ENCODE peak calls at places on chromosome 3, in six cellular contexts. H is stomach, Q is IMR-90, U is keratinocyte, X is RWPE1, C is esophagus squamous epithelium. Y is an unnamed sample.

GRCh38 chr3:36380171-36381031 is at the start of gene STAC:
- DNase-seq in Q (no peak), C (no peak), X (no peak), U (no peak), H (no peak), Y (no peak)

GRCh38 chr3:2343031-2343682 is 244.5 kb downstream of the CNTN4 start:
- DNase-seq in X (no peak), H (no peak), C (no peak), Q (no peak), U (no peak), Y (no peak)

GRCh38 chr3:160973067-160973466 is 132.1 kb downstream of the B3GALNT1 start:
- DNase-seq in H (no peak), Q (no peak), U (no peak), C (no peak), X (no peak), Y (no peak)

GRCh38 chr3:124780356-124780755 is 50.1 kb downstream of the UMPS start:
- DNase-seq in Q (peak), X (no peak), U (no peak), H (no peak), C (no peak), Y (no peak)

GRCh38 chr3:73398084-73398483 is 226.7 kb downstream of the PDZRN3 start:
- DNase-seq in Q (no peak), X (no peak), U (no peak), C (no peak), H (no peak), Y (no peak)

GRCh38 chr3:196274585-196274984 is 12.9 kb downstream of the PCYT1A start:
- DNase-seq in C (no peak), H (no peak), U (no peak), Q (peak), X (no peak), Y (no peak)

GRCh38 chr3:179768080-179768479 is 115.2 kb downstream of the USP13 start:
- DNase-seq in Q (peak), X (peak), C (no peak), U (no peak), H (no peak), Y (no peak)

GRCh38 chr3:99624536-99625236 is 13.7 kb upstream of the COL8A1 start:
- DNase-seq in H (no peak), Q (no peak), U (no peak), X (no peak), C (no peak), Y (no peak)

GRCh38 chr3:198079771-198080520 is 119.9 kb downstream of the LMLN start:
- DNase-seq in Q (peak), U (peak), X (peak), H (no peak), C (no peak), Y (no peak)

GRCh38 chr3:35200056-35200455 is 439.3 kb upstream of the ARPP21 start:
- DNase-seq in Q (no peak), U (no peak), X (peak), C (no peak), H (no peak), Y (no peak)

GRCh38 chr3:108983051-108983450 is 29.4 kb upstream of the GUCA1C start:
- DNase-seq in U (no peak), H (no peak), Q (no peak), C (no peak), X (no peak), Y (no peak)

GRCh38 chr3:51718547-51719412 is 11.9 kb downstream of the GRM2 start:
- DNase-seq in X (peak), Q (peak), H (peak), C (no peak), U (peak), Y (peak)

GRCh38 chr3:64166584-64167155 is 58.6 kb downstream of the PRICKLE2 start:
- DNase-seq in Q (no peak), U (no peak), H (no peak), C (no peak), X (no peak), Y (peak)

GRCh38 chr3:41404601-41405000 is 205.3 kb downstream of the CTNNB1 start:
- DNase-seq in H (no peak), C (no peak), X (no peak), U (peak), Q (no peak), Y (no peak)

GRCh38 chr3:125156491-125156890 is 56.1 kb downstream of the SLC12A8 start:
- DNase-seq in C (no peak), Q (no peak), H (no peak), U (no peak), X (no peak), Y (no peak)

GRCh38 chr3:134331811-134332199 is 42.4 kb downstream of the AMOTL2 start:
- DNase-seq in U (no peak), C (no peak), X (no peak), H (no peak), Q (no peak), Y (no peak)
- H3K27ac ChIP-seq in U (peak), C (peak), X (peak), H (peak), Q (peak), Y (no peak)

DNA sequence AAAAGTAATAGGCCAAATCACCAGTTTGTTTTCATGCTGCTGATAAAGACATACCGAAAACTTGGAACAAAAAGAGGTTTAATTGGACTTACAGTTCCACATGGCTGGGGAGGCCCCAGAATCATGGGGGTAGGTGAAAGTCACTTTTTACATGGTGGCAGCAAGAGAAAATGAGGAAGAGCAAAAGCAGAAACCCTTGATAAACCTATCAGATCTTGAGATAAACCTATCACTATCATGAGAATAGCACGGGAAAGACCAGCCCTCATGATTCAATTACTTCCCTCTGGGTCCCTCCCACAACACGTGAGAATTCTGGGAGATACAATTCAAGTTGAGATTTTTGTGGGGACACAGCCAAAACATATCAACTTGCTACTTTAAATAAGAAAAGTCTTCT is 28.9 kb downstream of the CD200R1L start:
- DNase-seq in U (no peak), X (no peak), H (no peak), Q (no peak), C (no peak), Y (no peak)
- H3K27ac ChIP-seq in U (no peak), X (no peak), H (no peak), Q (peak), C (no peak), Y (no peak)

GRCh38 chr3:122942937-122943827 is 84.4 kb downstream of the SEMA5B start:
- DNase-seq in H (peak), U (no peak), C (no peak), X (peak), Q (peak), Y (peak)

GRCh38 chr3:122945230-122945629 is 82.3 kb downstream of the SEMA5B start:
- DNase-seq in Q (no peak), U (no peak), H (no peak), X (no peak), C (no peak), Y (no peak)

GRCh38 chr3:122942241-122942640 is 85.3 kb downstream of the SEMA5B start:
- DNase-seq in U (no peak), Q (no peak), C (no peak), X (no peak), H (no peak), Y (no peak)

GRCh38 chr3:122944671-122945151 is 82.9 kb downstream of the SEMA5B start:
- DNase-seq in H (no peak), Q (no peak), C (no peak), X (no peak), U (no peak), Y (no peak)

DNA sequence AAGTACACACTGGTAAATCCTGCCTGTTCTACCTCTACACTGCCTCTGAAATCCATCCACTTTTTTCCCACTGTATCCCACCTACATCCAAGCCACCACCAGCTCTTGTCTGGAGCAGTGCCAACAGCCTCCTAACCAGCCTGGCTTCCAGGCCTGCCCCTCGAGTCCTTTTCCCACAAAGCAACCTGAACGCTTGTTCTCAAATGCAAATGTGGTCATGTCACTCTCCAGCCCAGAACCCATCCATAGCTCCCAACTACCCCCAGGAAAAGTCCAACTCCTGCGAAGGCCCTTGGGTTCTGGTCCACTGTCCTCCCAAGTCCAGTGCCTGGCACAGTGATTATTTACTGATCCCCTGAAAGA is 83.8 kb downstream of the SEMA5B start:
- DNase-seq in C (no peak), X (no peak), Q (no peak), H (no peak), U (no peak), Y (no peak)
- H3K27ac ChIP-seq in C (no peak), X (no peak), Q (no peak), H (no peak), U (no peak), Y (no peak)

DNA sequence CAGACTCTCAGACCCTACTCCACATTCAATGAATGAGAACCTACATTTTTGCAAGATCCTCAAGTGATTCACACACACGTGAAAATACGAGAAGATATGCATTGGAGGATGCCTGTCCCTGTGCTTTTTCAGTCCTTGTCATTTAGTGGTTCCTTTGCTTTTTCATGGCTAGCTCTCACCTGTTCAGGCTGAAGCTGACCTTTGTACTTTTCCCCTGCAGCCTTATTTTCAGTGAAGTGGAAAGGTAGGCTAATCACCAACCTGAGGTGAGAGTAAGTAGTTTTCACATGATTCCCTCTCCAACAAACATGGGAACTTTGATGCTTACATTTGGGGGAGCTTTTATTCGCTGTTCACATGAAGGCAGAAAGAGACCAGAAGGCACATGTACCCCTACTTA is 8.3 kb downstream of the ITPR1 start:
- DNase-seq in U (no peak), C (no peak), X (no peak), Q (no peak), H (no peak), Y (peak)
- H3K27ac ChIP-seq in U (no peak), C (no peak), X (no peak), Q (no peak), H (no peak), Y (no peak)

Y was measured in HepG2.